ENCODE peak calls at places on chromosome 5, in four cellular contexts. U is tibial nerve, P is right lobe of liver, T is testis. L is an unnamed sample.

GRCh38 chr5:53922508-53923498 is 362.4 kb downstream of the NDUFS4 start:
- DNase-seq in U (no peak), P (no peak), T (no peak), L (no peak)

GRCh38 chr5:151469992-151470391 is 22.6 kb downstream of the SLC36A1 start:
- DNase-seq in U (no peak), P (no peak), T (no peak), L (no peak)

GRCh38 chr5:32089146-32090000 is 84.7 kb downstream of the GOLPH3 start:
- DNase-seq in U (no peak), P (no peak), T (no peak), L (no peak)

GRCh38 chr5:103245773-103246172 is 12.8 kb upstream of the MACIR start:
- DNase-seq in U (no peak), P (no peak), T (no peak), L (no peak)

GRCh38 chr5:93585753-93586385 is 2.8 kb downstream of the NR2F1 start:
- DNase-seq in U (no peak), P (no peak), T (no peak), L (no peak)

GRCh38 chr5:151191661-151192060 is 32.2 kb downstream of the CCDC69 start:
- DNase-seq in U (no peak), P (no peak), T (no peak), L (peak; percentile 11)

GRCh38 chr5:102865510-102866314 is 110.6 kb downstream of the PAM start:
- DNase-seq in U (peak; percentile 49), P (peak; percentile 74), T (peak; percentile 68), L (peak; percentile 79)

GRCh38 chr5:122605236-122605635 is 169.6 kb upstream of the SNX2 start:
- DNase-seq in U (no peak), P (no peak), T (no peak), L (no peak)

GRCh38 chr5:142737169-142737568 is 33.0 kb upstream of the ARHGAP26 start:
- DNase-seq in U (no peak), P (no peak), T (no peak), L (no peak)

GRCh38 chr5:57232293-57233033 is 58.6 kb downstream of the GPBP1 start:
- DNase-seq in U (no peak), P (no peak), T (no peak), L (no peak)

GRCh38 chr5:125409496-125410351 is 663.3 kb upstream of the ZNF608 start:
- DNase-seq in U (no peak), P (no peak), T (no peak), L (no peak)

GRCh38 chr5:125409101-125409495 is 662.7 kb upstream of the ZNF608 start:
- DNase-seq in U (no peak), P (no peak), T (no peak), L (no peak)

GRCh38 chr5:72282878-72283277 is 37.2 kb downstream of the MRPS27 start:
- DNase-seq in U (no peak), P (no peak), T (no peak), L (no peak)

GRCh38 chr5:115455241-115455640 is 89.3 kb downstream of the FEM1C start:
- DNase-seq in U (no peak), P (no peak), T (no peak), L (peak; percentile 79)

GRCh38 chr5:54703091-54703490 is 185.5 kb downstream of the SNX18 start:
- DNase-seq in U (peak; percentile 44), P (peak; percentile 55), T (no peak), L (peak; percentile 49)

GRCh38 chr5:56161446-56161838 is 71.7 kb downstream of the ANKRD55 start:
- DNase-seq in U (no peak), P (no peak), T (no peak), L (no peak)

GRCh38 chr5:78649816-78650561 is 1.4 kb upstream of the LHFPL2 start:
- DNase-seq in U (no peak), P (no peak), T (peak; percentile 43), L (no peak)

GRCh38 chr5:34487202-34487879 is 168.8 kb upstream of the RAI14 start:
- DNase-seq in U (no peak), P (peak; percentile 38), T (no peak), L (no peak)

GRCh38 chr5:74919487-74919886 is 53.3 kb upstream of the FAM169A start:
- DNase-seq in U (no peak), P (no peak), T (no peak), L (no peak)

GRCh38 chr5:83956386-83956785 is 235.7 kb upstream of the HAPLN1 start:
- DNase-seq in U (no peak), P (no peak), T (no peak), L (no peak)

GRCh38 chr5:142508630-142509425 is 177.1 kb downstream of the FGF1 start:
- DNase-seq in U (no peak), P (no peak), T (no peak), L (no peak)

GRCh38 chr5:759781-760362 is 24.7 kb downstream of the ZDHHC11B start:
- DNase-seq in U (no peak), P (no peak), T (no peak), L (no peak)

GRCh38 chr5:44794371-44794770 is 14.4 kb upstream of the MRPS30 start:
- DNase-seq in U (no peak), P (no peak), T (no peak), L (no peak)

GRCh38 chr5:164256351-164256750 is 750.9 kb downstream of the MAT2B start:
- DNase-seq in U (no peak), P (no peak), T (no peak), L (no peak)

GRCh38 chr5:54867310-54867944 is 118.0 kb downstream of the ESM1 start:
- DNase-seq in U (no peak), P (no peak), T (no peak), L (no peak)

GRCh38 chr5:176803943-176804498 is 6.3 kb upstream of the UNC5A start:
- DNase-seq in U (no peak), P (no peak), T (peak; percentile 40), L (no peak)

GRCh38 chr5:122311888-122312669 is at the start of gene SNCAIP:
- DNase-seq in U (no peak), P (peak; percentile 55), T (peak; percentile 56), L (no peak)

GRCh38 chr5:110631236-110631635 is 95.2 kb downstream of the TMEM232 start:
- DNase-seq in U (no peak), P (no peak), T (no peak), L (no peak)

GRCh38 chr5:179257190-179257741 is 88.0 kb downstream of the ADAMTS2 start:
- DNase-seq in U (no peak), P (no peak), T (peak; percentile 71), L (peak; percentile 23)

GRCh38 chr5:142040285-142040684 is 27.5 kb upstream of the GNPDA1 start:
- DNase-seq in U (no peak), P (no peak), T (no peak), L (no peak)

GRCh38 chr5:16679863-16680262 is 63.1 kb upstream of the RETREG1 start:
- DNase-seq in U (no peak), P (no peak), T (no peak), L (no peak)

GRCh38 chr5:125148706-125149105 is 402.3 kb upstream of the ZNF608 start:
- DNase-seq in U (no peak), P (no peak), T (no peak), L (no peak)

GRCh38 chr5:83428126-83428525 is 43.4 kb upstream of the VCAN start:
- DNase-seq in U (no peak), P (no peak), T (no peak), L (no peak)

DNA sequence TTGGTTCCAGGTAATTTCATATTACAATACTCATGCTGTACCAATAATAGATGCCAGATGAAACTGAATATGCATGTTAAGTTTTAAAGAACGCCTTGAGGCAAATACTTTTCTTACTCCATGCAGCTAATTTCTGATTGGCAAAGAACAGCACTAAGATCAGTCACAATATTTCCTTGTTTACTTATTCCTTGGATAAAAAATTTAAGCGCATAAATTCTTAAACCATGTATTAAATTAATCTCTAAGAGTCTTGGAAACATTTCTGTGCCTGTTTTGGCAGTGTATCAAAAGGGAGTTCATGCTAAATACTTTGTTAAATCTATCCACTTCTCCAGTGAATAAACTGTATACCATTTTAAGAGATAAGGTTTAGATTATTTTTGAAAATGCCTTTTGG is 173.5 kb downstream of the SLC12A2 start:
- DNase-seq in U (no peak), P (no peak), T (no peak), L (no peak)
- H3K4me3 ChIP-seq in U (no peak overlapping the region), P (no peak overlapping the region), T (no peak overlapping the region), L (no peak overlapping the region)

GRCh38 chr5:173020154-173020581 is 36.0 kb upstream of the CREBRF start:
- DNase-seq in U (no peak), P (no peak), T (no peak), L (no peak)
- H3K36me3 ChIP-seq in U (no peaks in the 10 kb centered on the region), P (no peaks in the 10 kb centered on the region), T (no peaks in the 10 kb centered on the region), L (peaks cover 14% of the 10 kb centered on the region)

DNA sequence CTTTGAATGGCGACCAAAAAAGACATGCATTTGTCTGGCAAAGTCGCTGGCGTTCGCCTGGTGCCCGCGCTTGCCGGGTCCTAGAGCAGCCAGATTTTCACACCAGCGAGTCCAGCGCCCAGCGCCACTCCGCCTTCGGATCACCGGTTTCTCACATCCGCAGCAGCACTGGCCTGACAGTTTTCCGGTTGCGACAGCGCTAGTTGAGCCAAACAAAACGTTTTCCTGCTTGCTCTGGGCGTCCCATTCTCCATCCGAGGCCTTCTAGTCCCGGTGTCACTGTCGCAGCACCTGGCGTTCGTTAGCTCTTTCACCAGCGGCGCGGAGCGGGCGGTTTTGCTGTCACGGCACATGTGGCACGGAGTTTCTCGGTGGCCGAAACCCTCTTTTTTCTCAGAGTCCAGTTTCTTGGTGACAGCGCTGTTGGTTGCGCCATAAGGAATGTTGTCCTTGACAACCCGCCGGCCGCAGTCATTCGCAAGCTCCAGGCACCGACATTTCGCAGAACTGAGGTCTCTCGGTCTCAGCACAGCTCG is 48.0 kb downstream of the ANXA2R start:
- DNase-seq in U (peak; percentile 73), P (peak; percentile 85), T (peak; percentile 67), L (peak; percentile 74)
- TF ChIP-seq POLR2A in U (peak; percentile 63), P (peak; percentile 66), T (no peak), L (peak; percentile 79)

DNA sequence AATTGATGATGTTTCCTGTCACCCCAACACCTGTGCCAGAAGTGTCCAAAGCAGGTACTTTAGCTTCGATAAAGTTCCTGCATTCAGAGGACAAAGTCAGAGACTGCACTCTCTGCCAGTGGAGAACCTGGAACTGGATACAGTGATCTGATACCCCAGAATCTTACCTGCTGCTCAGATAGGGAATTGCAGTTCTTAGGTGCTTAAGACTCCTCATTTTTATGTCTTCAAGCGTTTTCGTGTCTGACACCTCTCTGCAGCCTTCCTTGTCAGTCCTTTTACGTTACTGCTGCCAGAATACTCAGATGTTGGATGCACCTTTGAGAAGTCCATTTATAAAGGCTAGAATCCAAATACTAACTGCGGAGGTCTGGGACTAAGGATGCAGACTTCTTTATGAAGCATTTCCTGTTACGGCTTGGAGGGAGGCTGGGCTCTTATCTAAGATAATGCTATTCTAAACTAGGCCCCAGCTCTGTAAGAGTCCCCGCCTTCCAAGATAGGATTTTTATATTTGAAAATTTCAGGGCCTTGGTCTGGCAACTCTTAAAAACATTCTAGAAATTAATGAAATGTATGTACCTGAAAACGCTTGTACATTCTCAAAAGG is 1.9 kb downstream of the ISOC1 start:
- DNase-seq in U (no peak), P (no peak), T (no peak), L (no peak)
- H3K4me3 ChIP-seq in U (no peak overlapping the region), P (no peak overlapping the region), T (no peak overlapping the region), L (no peak overlapping the region)

GRCh38 chr5:133921069-133921468 is 47.4 kb downstream of the C5orf15 start:
- DNase-seq in U (no peak), P (no peak), T (no peak), L (no peak)
- H3K36me3 ChIP-seq in U (no peaks in the 10 kb centered on the region), P (no peaks in the 10 kb centered on the region), T (no peaks in the 10 kb centered on the region), L (no peaks in the 10 kb centered on the region)

L was measured in gastrocnemius medialis.